ENCODE peak calls at places on chromosomes 1 and 21, in seven cellular contexts. J is CD8-positive, alpha-beta T cell; V is MM.1S; L is right atrium auricular region; B is uterus; R is hepatocyte; U is Peyer's patch. A is an unnamed sample.
A peak's percentile ranks its signal among the peaks of the same experiment; 100 is the strongest.

GRCh38 chr1:98920441-98921110 is 84.1 kb downstream of the PLPPR5 start:
- DNase-seq in J (no peak), V (no peak), L (no peak), B (no peak), R (no peak), U (no peak), A (peak; percentile 21)

GRCh38 chr1:195458365-195458764 is 1149.9 kb downstream of the KCNT2 start:
- DNase-seq in J (no peak), V (no peak), L (no peak), B (no peak), R (no peak), U (no peak), A (no peak)

GRCh38 chr21:35390013-35390776 is 341.1 kb upstream of the RUNX1 start:
- DNase-seq in J (no peak), V (no peak), L (no peak), B (no peak), R (peak; percentile 22), U (no peak), A (peak; percentile 44)

GRCh38 chr1:164366014-164366413 is 193.0 kb upstream of the PBX1 start:
- DNase-seq in J (no peak), V (no peak), L (no peak), B (no peak), R (no peak), U (no peak), A (no peak)

GRCh38 chr1:39680751-39681150 is 8.8 kb upstream of the NT5C1A start:
- DNase-seq in J (no peak), V (peak; percentile 55), L (no peak), B (no peak), R (no peak), U (no peak), A (no peak)

GRCh38 chr1:152759453-152760173 is 1.8 kb downstream of the KPRP start:
- DNase-seq in J (no peak), V (no peak), L (no peak), B (no peak), R (no peak), U (no peak), A (no peak)

GRCh38 chr1:17273096-17273495 is 24.2 kb downstream of the PADI3 start:
- DNase-seq in J (no peak), V (no peak), L (no peak), B (no peak), R (no peak), U (no peak), A (no peak)

GRCh38 chr1:192849442-192849841 is 40.6 kb downstream of the RGS2 start:
- DNase-seq in J (no peak), V (no peak), L (no peak), B (no peak), R (no peak), U (no peak), A (no peak)

GRCh38 chr1:183199304-183199703 is 13.2 kb downstream of the LAMC2 start:
- DNase-seq in J (no peak), V (no peak), L (no peak), B (no peak), R (no peak), U (no peak), A (no peak)

GRCh38 chr1:152756872-152757271 is 953 bp upstream of the KPRP start:
- DNase-seq in J (no peak), V (no peak), L (no peak), B (no peak), R (no peak), U (no peak), A (no peak)

GRCh38 chr1:115680730-115681111 is 39.0 kb downstream of the VANGL1 start:
- DNase-seq in J (no peak), V (no peak), L (no peak), B (no peak), R (no peak), U (no peak), A (no peak)

GRCh38 chr1:116255486-116255885 is 117.6 kb upstream of the ATP1A1 start:
- DNase-seq in J (no peak), V (no peak), L (no peak), B (no peak), R (no peak), U (no peak), A (peak; percentile 25)

GRCh38 chr21:37210017-37210593 is 57.0 kb downstream of the VPS26C start:
- DNase-seq in J (no peak), V (no peak), L (peak; percentile 30), B (no peak), R (no peak), U (no peak), A (no peak)

GRCh38 chr1:60747321-60747720 is 335.0 kb upstream of the NFIA start:
- DNase-seq in J (no peak), V (no peak), L (no peak), B (no peak), R (no peak), U (no peak), A (no peak)

GRCh38 chr1:44616991-44617702 is 57.1 kb downstream of the TMEM53 start:
- DNase-seq in J (no peak), V (no peak), L (no peak), B (peak; percentile 45), R (peak; percentile 36), U (no peak), A (peak; percentile 23)

GRCh38 chr1:13507075-13507474 is 6.7 kb downstream of the LRRC38 start:
- DNase-seq in J (no peak), V (no peak), L (no peak), B (no peak), R (no peak), U (no peak), A (no peak)

GRCh38 chr1:64308856-64309255 is 105.4 kb downstream of the UBE2U start:
- DNase-seq in J (no peak), V (no peak), L (no peak), B (no peak), R (no peak), U (no peak), A (no peak)

GRCh38 chr1:55015123-55015522 is 16.4 kb downstream of the BSND start:
- DNase-seq in J (no peak), V (no peak), L (no peak), B (no peak), R (no peak), U (no peak), A (no peak)

GRCh38 chr1:34165422-34165921 is 442 bp upstream of the CSMD2 start:
- DNase-seq in J (no peak), V (no peak), L (no peak), B (no peak), R (no peak), U (no peak), A (peak; percentile 1)

GRCh38 chr1:56831874-56832693 is 12.9 kb upstream of the FYB2 start:
- DNase-seq in J (peak; percentile 70), V (peak; percentile 72), L (peak; percentile 67), B (peak; percentile 45), R (peak; percentile 78), U (peak; percentile 58), A (peak; percentile 81)

GRCh38 chr21:42601656-42602055 is 51.8 kb upstream of the PDE9A start:
- DNase-seq in J (no peak), V (no peak), L (no peak), B (no peak), R (no peak), U (no peak), A (no peak)

GRCh38 chr1:226128487-226129075 is 58.0 kb downstream of the ACBD3 start:
- DNase-seq in J (no peak), V (no peak), L (no peak), B (no peak), R (peak; percentile 59), U (no peak), A (peak; percentile 76)

DNA sequence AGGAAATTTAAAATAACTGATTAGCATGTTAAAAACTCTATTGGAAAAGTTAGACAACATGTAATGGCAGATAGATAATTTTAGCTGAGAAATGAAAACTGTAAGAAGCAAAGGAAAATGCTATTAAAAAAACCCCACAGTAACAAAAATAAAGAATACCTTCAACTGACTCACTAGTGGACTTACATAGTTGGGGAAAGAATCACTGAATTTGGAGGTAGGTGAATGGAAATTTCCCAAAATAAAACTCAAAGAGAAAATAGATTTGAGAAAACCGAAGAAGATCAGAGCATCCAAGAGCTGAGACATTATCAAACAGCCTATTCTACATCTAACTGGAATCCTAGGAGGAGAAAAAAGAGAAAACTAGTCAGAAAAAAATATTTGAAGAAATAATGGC is 34.7 kb downstream of the PDE4B start:
- DNase-seq in J (no peak), V (no peak), L (no peak), B (no peak), R (no peak), U (no peak), A (no peak)
- H3K4me3 ChIP-seq in J (no peak overlapping the region), V (no peak overlapping the region), L (no peak overlapping the region), B (no peak overlapping the region), R (no peak overlapping the region), U (no peak overlapping the region), A (no peak overlapping the region)

DNA sequence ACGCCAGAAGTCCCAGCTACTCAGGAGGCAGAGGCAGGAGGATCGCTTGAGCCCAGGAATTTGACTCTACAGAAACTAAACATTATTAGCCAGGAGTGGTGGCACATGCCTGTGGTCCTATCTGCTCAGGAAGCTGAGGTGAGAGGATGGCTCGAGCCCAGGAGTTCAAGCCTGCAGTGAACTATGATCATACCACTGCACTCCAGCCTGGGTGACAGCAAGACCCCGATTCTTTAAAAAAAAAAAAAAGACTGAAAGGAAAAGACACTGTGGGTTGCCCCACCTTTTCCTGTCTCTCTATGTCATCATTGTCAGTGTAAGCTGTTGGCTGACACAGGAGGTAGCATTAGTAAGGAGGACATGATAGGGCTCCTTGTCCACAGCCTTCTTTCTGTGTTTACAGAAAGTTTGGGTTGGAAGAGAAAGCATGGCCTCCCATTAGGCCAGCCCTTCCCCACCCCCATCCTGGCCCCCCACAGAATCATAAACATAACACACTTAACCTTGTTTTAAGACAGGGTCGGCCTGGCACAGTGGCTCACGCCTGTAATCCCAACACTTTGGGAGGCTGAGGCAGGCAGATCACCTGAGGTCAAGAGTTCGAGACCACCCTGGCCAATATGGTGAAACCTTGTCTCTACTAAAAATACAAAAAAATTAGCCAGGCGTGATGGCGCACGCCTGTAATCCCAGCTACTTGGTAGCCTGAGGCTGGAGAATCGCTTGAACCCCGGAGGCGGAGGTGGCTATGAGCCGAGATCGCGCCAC is 20.6 kb upstream of the RCAN3 start:
- DNase-seq in J (peak; percentile 23), V (no peak), L (no peak), B (no peak), R (no peak), U (no peak), A (no peak)
- H3K4me1 ChIP-seq in J (peaks cover 73% of the 10 kb centered on the region), V (peaks cover 4% of the 10 kb centered on the region), L (no peaks in the 10 kb centered on the region), B (no peaks in the 10 kb centered on the region), R (no peaks in the 10 kb centered on the region), U (no peaks in the 10 kb centered on the region), A (no peaks in the 10 kb centered on the region)

GRCh38 chr1:162487241-162487640 is 10.4 kb upstream of the UHMK1 start:
- DNase-seq in J (no peak), V (peak; percentile 33), L (no peak), B (no peak), R (no peak), U (no peak), A (no peak)
- TF ChIP-seq CTCF in J (no peak), V (no peak), L (no peak), B (no peak), R (no peak), U (no peak), A (no peak)

DNA sequence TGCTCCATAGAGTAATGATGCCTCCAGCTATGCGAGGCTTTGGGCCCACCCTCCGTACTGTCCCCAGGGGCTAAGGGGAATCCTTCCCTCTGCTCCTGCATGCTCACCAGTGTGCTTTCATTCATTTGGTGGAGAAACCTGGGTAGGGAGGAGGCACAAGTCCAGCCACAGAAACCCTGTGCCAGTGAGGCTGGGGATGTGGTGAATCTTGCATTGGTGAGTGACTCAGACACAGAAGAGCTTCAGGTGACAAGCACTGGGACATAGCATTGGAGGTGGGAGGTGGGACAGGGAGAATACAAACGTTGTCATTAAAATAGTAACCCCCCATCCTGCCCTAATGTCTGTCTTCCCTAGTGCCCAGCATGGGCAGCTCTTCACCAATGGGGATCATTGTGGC is 5.2 kb downstream of the FCGR2A start:
- DNase-seq in J (no peak), V (no peak), L (no peak), B (no peak), R (no peak), U (no peak), A (no peak)
- H3K4me3 ChIP-seq in J (no peak overlapping the region), V (no peak overlapping the region), L (no peak overlapping the region), B (no peak overlapping the region), R (no peak overlapping the region), U (no peak overlapping the region), A (no peak overlapping the region)